ENCODE peak calls at places on chromosomes 12 and 14, in seven cellular contexts. C is mesenchymal stem cell, B is IMR-90, P is mesendoderm, I is H1, G is H9, U is trophoblast cell. K is an unnamed sample.

GRCh38 chr12:47744005-47744651 is 14.6 kb downstream of the RAPGEF3 start:
- DNase-seq in C (no peak), G (peak), P (peak), I (peak), B (no peak), U (peak), K (no peak)

GRCh38 chr12:8554451-8555195 is 13.9 kb upstream of the CLEC4E start:
- DNase-seq in U (peak), B (peak), C (peak), G (no peak), P (peak), I (no peak), K (no peak)

GRCh38 chr14:58216544-58216943 is 16.6 kb downstream of the ACTR10 start:
- DNase-seq in P (no peak), B (peak), U (no peak), G (no peak), I (no peak), C (peak), K (no peak)

GRCh38 chr12:56954057-56954577 is 3.3 kb downstream of the RDH16 start:
- DNase-seq in B (no peak), C (no peak), I (no peak), P (no peak), G (no peak), U (no peak), K (no peak)

GRCh38 chr12:101407054-101407437 is 526 bp downstream of the ARL1 start:
- DNase-seq in C (no peak), B (no peak), G (no peak), P (no peak), I (no peak), U (peak), K (no peak)

GRCh38 chr12:54407183-54407905 is 11.7 kb downstream of the ITGA5 start:
- DNase-seq in G (no peak), I (no peak), U (no peak), C (no peak), P (no peak), B (no peak), K (no peak)

GRCh38 chr12:82696543-82696942 is 9.8 kb downstream of the TMTC2 start:
- DNase-seq in G (no peak), I (no peak), U (no peak), C (no peak), B (no peak), P (no peak), K (no peak)

GRCh38 chr12:81176796-81177195 is 98.9 kb downstream of the ACSS3 start:
- DNase-seq in C (no peak), B (no peak), U (no peak), P (peak), I (no peak), G (no peak), K (no peak)

GRCh38 chr14:91154851-91155625 is 41.2 kb downstream of the DGLUCY start:
- DNase-seq in U (no peak), C (peak), I (no peak), G (no peak), B (peak), P (no peak), K (no peak)

GRCh38 chr12:52969828-52970569 is 21.1 kb downstream of the KRT18 start:
- DNase-seq in C (no peak), U (no peak), B (no peak), P (no peak), G (no peak), I (no peak), K (no peak)

GRCh38 chr14:103136388-103137271 is 13.4 kb downstream of the TNFAIP2 start:
- DNase-seq in C (peak), I (no peak), G (peak), U (peak), B (peak), P (peak), K (no peak)

GRCh38 chr14:103139371-103140016 is 16.2 kb downstream of the TNFAIP2 start:
- DNase-seq in G (no peak), P (peak), I (no peak), C (no peak), B (no peak), U (peak), K (no peak)

GRCh38 chr14:103137721-103138482 is 14.6 kb downstream of the TNFAIP2 start:
- DNase-seq in I (no peak), P (no peak), U (peak), B (no peak), C (no peak), G (no peak), K (no peak)

GRCh38 chr14:103140316-103141109 is 17.3 kb downstream of the TNFAIP2 start:
- DNase-seq in C (no peak), G (no peak), I (no peak), U (peak), B (no peak), P (no peak), K (no peak)

GRCh38 chr14:103138483-103139370 is 15.5 kb downstream of the TNFAIP2 start:
- DNase-seq in C (no peak), B (no peak), I (no peak), U (peak), P (peak), G (peak), K (no peak)
- H2AK5ac ChIP-seq in C (peak), B (no peak), I (no peak), U (peak), P (no peak), G (no peak), K (peak)

GRCh38 chr12:132869551-132869950 is 17.9 kb downstream of the CHFR start:
- DNase-seq in C (no peak), B (no peak), G (no peak), P (no peak), I (no peak), U (no peak), K (no peak)

GRCh38 chr12:132874175-132874574 is 13.2 kb downstream of the CHFR start:
- DNase-seq in C (no peak), G (no peak), U (no peak), B (no peak), I (no peak), P (no peak), K (no peak)

GRCh38 chr12:132872975-132873421 is 14.4 kb downstream of the CHFR start:
- DNase-seq in U (no peak), I (no peak), C (peak), B (no peak), P (peak), G (peak), K (no peak)

GRCh38 chr12:132872073-132872855 is 15.1 kb downstream of the CHFR start:
- DNase-seq in B (no peak), G (no peak), P (no peak), U (no peak), C (no peak), I (no peak), K (no peak)

DNA sequence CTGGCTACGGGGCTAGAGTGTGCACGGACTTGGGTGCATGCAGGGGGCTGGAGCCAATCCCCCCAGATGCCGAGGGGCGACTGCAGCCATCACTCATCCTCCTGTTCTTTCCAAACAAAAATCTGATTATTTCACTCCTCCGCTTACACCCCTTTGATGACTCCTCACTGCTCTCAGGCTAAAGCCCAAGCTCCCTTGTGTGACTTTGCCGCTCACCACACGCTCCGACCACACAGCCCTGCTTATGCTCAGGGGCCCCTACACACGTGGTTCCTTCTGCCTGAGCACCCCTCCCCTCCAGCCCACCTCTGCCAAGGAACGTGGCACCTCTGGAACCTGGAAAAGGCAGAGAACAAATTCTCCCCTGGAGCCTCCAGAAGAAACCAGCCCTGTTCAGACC is 13.7 kb downstream of the CHFR start:
- DNase-seq in C (no peak), G (no peak), U (no peak), P (no peak), B (no peak), I (no peak), K (no peak)
- H2AK5ac ChIP-seq in C (no peak), G (no peak), U (no peak), P (no peak), B (no peak), I (no peak), K (no peak)

DNA sequence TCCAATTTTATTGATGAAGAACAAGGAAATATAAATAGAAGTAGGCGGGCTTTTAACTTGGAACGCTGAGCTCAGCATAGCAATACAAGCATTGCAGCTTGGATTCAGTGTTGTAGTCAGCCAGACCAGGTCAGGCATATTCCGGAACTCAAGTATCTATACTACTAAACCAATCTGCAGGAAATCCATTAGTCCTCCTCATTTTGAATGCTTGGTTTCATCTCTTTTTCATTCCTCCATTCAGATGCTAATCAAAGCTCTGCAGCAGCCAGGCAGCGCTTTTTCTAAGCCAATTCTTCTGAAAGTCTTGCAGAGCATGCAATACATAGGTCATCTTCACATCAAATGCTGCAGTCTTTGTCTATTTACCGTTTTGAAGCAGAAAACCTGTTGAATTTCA is 49.0 kb downstream of the KIF21A start:
- DNase-seq in P (peak), I (peak), C (no peak), U (no peak), G (peak), B (no peak), K (peak)
- H2AK5ac ChIP-seq in P (no peak), I (no peak), C (no peak), U (no peak), G (no peak), B (no peak), K (no peak)

GRCh38 chr14:80464531-80465149 is 253.3 kb upstream of the DIO2 start:
- DNase-seq in G (peak), P (peak), I (peak), U (no peak), B (no peak), C (no peak), K (no peak)

GRCh38 chr14:80465541-80466220 is 254.4 kb upstream of the DIO2 start:
- DNase-seq in U (no peak), B (no peak), P (no peak), I (no peak), G (no peak), C (no peak), K (no peak)

DNA sequence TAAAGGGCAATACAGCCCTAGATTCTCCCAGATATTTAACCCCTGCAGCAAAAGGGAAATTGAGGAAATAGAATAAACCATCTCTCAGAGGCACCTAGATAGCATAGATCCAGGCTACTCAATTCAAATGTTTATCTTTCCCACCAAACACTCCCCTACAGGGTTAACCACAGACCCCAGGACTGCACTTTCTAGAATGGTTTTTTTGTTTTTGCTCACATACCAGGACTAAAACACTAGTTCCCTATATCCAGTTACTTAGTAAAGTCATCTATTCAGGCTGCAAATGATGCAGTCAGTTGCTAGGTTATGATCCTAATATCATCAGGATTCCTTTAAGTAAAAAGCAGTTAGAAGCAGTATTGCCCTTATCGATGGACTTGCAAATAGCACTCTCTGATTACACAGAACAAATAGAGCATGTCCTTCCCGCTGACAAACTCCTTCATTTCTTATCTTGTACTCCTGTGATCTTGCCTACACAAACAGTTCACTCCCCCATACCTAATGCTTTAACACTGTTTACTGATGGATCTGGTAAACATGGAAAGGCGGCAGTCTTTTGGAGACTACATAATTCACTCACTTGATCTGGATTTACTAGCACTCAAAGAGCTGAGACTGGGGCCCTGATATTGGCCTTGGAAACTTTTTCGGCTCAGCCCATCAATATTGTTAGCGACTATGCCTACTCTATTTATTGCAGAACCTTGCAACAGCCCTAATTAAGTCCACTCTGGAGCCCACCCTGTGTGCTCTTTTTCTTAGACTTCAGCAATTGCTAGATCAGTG is 257.2 kb upstream of the DIO2 start:
- DNase-seq in I (no peak), U (no peak), P (peak), B (no peak), C (no peak), G (no peak), K (no peak)
- H2AK5ac ChIP-seq in I (no peak), U (no peak), P (no peak), B (no peak), C (no peak), G (no peak), K (no peak)

GRCh38 chr14:67469954-67470353 is 18.6 kb downstream of the TMEM229B start:
- DNase-seq in I (no peak), U (no peak), P (no peak), B (no peak), G (no peak), C (no peak), K (no peak)
- H2AK5ac ChIP-seq in I (no peak), U (no peak), P (no peak), B (no peak), G (no peak), C (no peak), K (no peak)

K was measured in neuronal stem cell.